ENCODE peak calls at places on chromosomes 4 and X, in four cellular contexts. Q, C, F and L are unnamed samples.

GRCh38 chrX:14356401-14356800 is 172.9 kb upstream of the GLRA2 start:
- DNase-seq in Q (no peak), C (no peak), F (no peak), L (no peak)

GRCh38 chr4:74316397-74316796 is 8.1 kb downstream of the EPGN start:
- DNase-seq in Q (no peak), C (no peak), F (no peak), L (no peak)

GRCh38 chrX:120311632-120312000 is 355 bp upstream of the TMEM255A start:
- DNase-seq in Q (no peak), C (no peak), F (no peak), L (no peak)

GRCh38 chrX:41664307-41665299 is 24.2 kb upstream of the GPR34 start:
- DNase-seq in Q (no peak), C (no peak), F (no peak), L (no peak)

GRCh38 chrX:100743009-100743615 is 11.2 kb upstream of the SYTL4 start:
- DNase-seq in Q (no peak), C (no peak), F (no peak), L (no peak)

GRCh38 chr4:1395941-1396805 is 10.1 kb downstream of the NKX1-1 start:
- DNase-seq in Q (peak; percentile 5), C (no peak), F (no peak), L (peak; percentile 26)

GRCh38 chr4:184384056-184384809 is 90.1 kb downstream of the IRF2 start:
- DNase-seq in Q (no peak), C (no peak), F (peak; percentile 86), L (no peak)

GRCh38 chr4:1544861-1545275 is 138.6 kb upstream of the NKX1-1 start:
- DNase-seq in Q (no peak), C (no peak), F (no peak), L (no peak)

GRCh38 chrX:68146054-68146453 is 287.2 kb downstream of the OPHN1 start:
- DNase-seq in Q (no peak), C (no peak), F (peak; percentile 39), L (peak; percentile 12)

GRCh38 chrX:138748480-138748879 is 37.0 kb upstream of the FGF13 start:
- DNase-seq in Q (no peak), C (no peak), F (no peak), L (no peak)

GRCh38 chr4:115042496-115042895 is 70.9 kb downstream of the NDST4 start:
- DNase-seq in Q (peak; percentile 16), C (no peak), F (peak; percentile 4), L (peak; percentile 0)

GRCh38 chrX:11770320-11770719 is 12.3 kb downstream of the MSL3 start:
- DNase-seq in Q (peak; percentile 17), C (peak; percentile 68), F (peak; percentile 23), L (peak; percentile 74)

GRCh38 chrX:71227370-71228062 is 4.5 kb downstream of the GJB1 start:
- DNase-seq in Q (no peak), C (no peak), F (peak; percentile 76), L (no peak)

GRCh38 chrX:65537229-65537628 is 2.6 kb upstream of the LAS1L start:
- DNase-seq in Q (no peak), C (no peak), F (no peak), L (no peak)

GRCh38 chr4:10773010-10773409 is 88.4 kb upstream of the CLNK start:
- DNase-seq in Q (no peak), C (no peak), F (no peak), L (no peak)

GRCh38 chr4:122119739-122120138 is 32.4 kb upstream of the BLTP1 start:
- DNase-seq in Q (no peak), C (no peak), F (no peak), L (no peak)

GRCh38 chr4:74466242-74466641 is 21.3 kb downstream of the AREG start:
- DNase-seq in Q (no peak), C (no peak), F (no peak), L (no peak)

GRCh38 chrX:85503258-85504158 is 124.0 kb upstream of the POF1B start:
- DNase-seq in Q (no peak), C (no peak), F (no peak), L (no peak)

GRCh38 chr4:164529486-164529885 is 224.4 kb upstream of the SMIM31 start:
- DNase-seq in Q (no peak), C (no peak), F (no peak), L (no peak)

GRCh38 chr4:173752610-173753009 is 222.6 kb upstream of the HAND2 start:
- DNase-seq in Q (peak; percentile 88), C (peak; percentile 56), F (peak; percentile 18), L (no peak)

GRCh38 chrX:138897621-138898492 is 186.3 kb upstream of the FGF13 start:
- DNase-seq in Q (no peak), C (no peak), F (no peak), L (no peak)

GRCh38 chr4:3472411-3473141 is 9.5 kb downstream of the DOK7 start:
- DNase-seq in Q (no peak), C (no peak), F (no peak), L (no peak)

GRCh38 chr4:42488554-42488953 is 91.3 kb downstream of the SHISA3 start:
- DNase-seq in Q (no peak), C (no peak), F (no peak), L (no peak)

GRCh38 chr4:180828455-180829018 is 1414.7 kb upstream of the TENM3 start:
- DNase-seq in Q (no peak), C (no peak), F (peak; percentile 25), L (peak; percentile 51)

GRCh38 chr4:53558061-53558801 is 33.1 kb downstream of the LNX1 start:
- DNase-seq in Q (no peak), C (no peak), F (no peak), L (no peak)

GRCh38 chr4:53558981-53559620 is 32.2 kb downstream of the LNX1 start:
- DNase-seq in Q (no peak), C (no peak), F (no peak), L (no peak)

GRCh38 chr4:53563824-53564223 is 27.5 kb downstream of the LNX1 start:
- DNase-seq in Q (no peak), C (no peak), F (no peak), L (no peak)

GRCh38 chr4:53557601-53558000 is 33.7 kb downstream of the LNX1 start:
- DNase-seq in Q (no peak), C (no peak), F (no peak), L (no peak)

DNA sequence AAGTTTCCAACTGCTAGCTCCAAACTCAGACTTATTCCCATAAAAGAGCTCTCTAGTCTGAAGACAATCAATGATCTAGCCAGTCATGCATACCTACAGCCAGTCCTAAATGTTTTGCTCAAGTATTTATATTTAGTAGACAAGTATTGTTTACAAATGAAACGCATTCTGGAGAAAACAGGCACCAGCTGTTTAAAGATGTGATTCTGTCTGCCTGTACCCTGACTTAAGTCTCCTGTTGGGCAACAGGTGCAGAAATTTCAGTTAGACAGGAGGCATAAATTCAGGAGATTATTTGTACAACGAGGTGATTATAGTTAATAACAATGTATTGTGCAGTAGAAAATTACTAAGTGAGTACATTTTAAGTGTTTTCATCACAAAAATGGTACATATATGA is 28.9 kb downstream of the LNX1 start:
- DNase-seq in Q (no peak), C (no peak), F (no peak), L (no peak)
- TF ChIP-seq FOXJ3 in Q (no peak), C (no peak), F (no peak), L (no peak)

GRCh38 chrX:44784241-44784640 is 59.6 kb upstream of the DUSP21 start:
- DNase-seq in Q (no peak), C (no peak), F (no peak), L (no peak)
- TF ChIP-seq FOXJ3 in Q (no peak), C (no peak), F (no peak), L (no peak)

GRCh38 chrX:123989235-123989634 is 27.7 kb downstream of the STAG2 start:
- DNase-seq in Q (no peak), C (no peak), F (no peak), L (no peak)

GRCh38 chrX:123988423-123989116 is 27.1 kb downstream of the STAG2 start:
- DNase-seq in Q (no peak), C (peak; percentile 43), F (no peak), L (no peak)

GRCh38 chrX:123990169-123990568 is 28.7 kb downstream of the STAG2 start:
- DNase-seq in Q (no peak), C (no peak), F (no peak), L (no peak)

GRCh38 chrX:123993326-123993725 is 31.8 kb downstream of the STAG2 start:
- DNase-seq in Q (no peak), C (no peak), F (no peak), L (no peak)

GRCh38 chrX:123990602-123991001 is 29.1 kb downstream of the STAG2 start:
- DNase-seq in Q (no peak), C (no peak), F (no peak), L (no peak)
- TF ChIP-seq FOXJ3 in Q (no peak), C (no peak), F (no peak), L (no peak)

GRCh38 chr4:29536745-29537144 is 1183.4 kb upstream of the PCDH7 start:
- DNase-seq in Q (no peak), C (no peak), F (no peak), L (no peak)
- TF ChIP-seq FOXJ3 in Q (no peak), C (no peak), F (no peak), L (no peak)

GRCh38 chr4:158958489-158959270 is 144.2 kb upstream of the RAPGEF2 start:
- DNase-seq in Q (no peak), C (no peak), F (no peak), L (no peak)
- TF ChIP-seq FOXJ3 in Q (no peak), C (no peak), F (no peak), L (no peak)

GRCh38 chr4:62881210-62881609 is 1528.0 kb downstream of the TECRL start:
- DNase-seq in Q (no peak), C (no peak), F (no peak), L (no peak)

DNA sequence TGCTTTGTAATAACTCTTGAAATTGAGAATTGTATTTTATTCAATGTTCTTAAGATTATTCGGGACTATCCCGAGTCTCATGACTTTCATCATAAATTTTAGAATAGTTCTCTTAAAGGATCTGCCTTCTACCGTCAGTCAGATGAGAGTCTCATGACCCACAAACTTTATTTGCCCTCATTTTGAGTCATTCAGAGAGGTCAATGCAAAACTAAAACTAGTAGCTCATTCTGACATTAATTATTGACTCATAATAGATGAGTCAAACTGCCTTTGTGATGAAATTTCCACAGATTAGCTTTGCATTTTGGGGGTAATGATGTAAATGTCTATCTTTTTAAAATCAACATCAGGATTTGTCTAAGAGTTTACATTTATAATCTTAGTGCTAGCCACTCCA is 1527.3 kb downstream of the TECRL start:
- DNase-seq in Q (no peak), C (no peak), F (no peak), L (no peak)
- TF ChIP-seq FOXJ3 in Q (no peak), C (no peak), F (no peak), L (no peak)